ENCODE peak calls at places on chromosomes 7 and 10, in six cellular contexts. F is spleen, U is glutamatergic neuron, N is GM12878, L is IMR-90, C is cardiac muscle cell. H is an unnamed sample.

GRCh38 chr10:33335550-33335799 is 1.0 kb upstream of the NRP1 start:
- DNase-seq in F (no peak), U (no peak), N (no peak), L (no peak), C (peak), H (peak)

GRCh38 chr10:48729941-48730457 is 45.3 kb downstream of the WDFY4 start:
- DNase-seq in F (no peak), U (no peak), N (no peak), L (no peak), C (no peak), H (no peak)

GRCh38 chr10:28822719-28823464 is 145.6 kb downstream of the BAMBI start:
- DNase-seq in F (no peak), U (no peak), N (no peak), L (no peak), C (no peak), H (no peak)

GRCh38 chr7:101911011-101911799 is 93.8 kb downstream of the CUX1 start:
- DNase-seq in F (peak), U (no peak), N (no peak), L (peak), C (peak), H (no peak)

GRCh38 chr7:129664029-129665012 is 52.8 kb downstream of the NRF1 start:
- DNase-seq in F (no peak), U (no peak), N (peak), L (peak), C (peak), H (peak)

GRCh38 chr7:110502893-110503465 is 587.9 kb upstream of the LRRN3 start:
- DNase-seq in F (no peak), U (no peak), N (no peak), L (peak), C (no peak), H (no peak)

GRCh38 chr10:8403711-8404371 is 349.4 kb downstream of the GATA3 start:
- DNase-seq in F (no peak), U (peak), N (no peak), L (no peak), C (no peak), H (no peak)

GRCh38 chr7:129209067-129209926 is 15.5 kb upstream of the AHCYL2 start:
- DNase-seq in F (no peak), U (no peak), N (no peak), L (no peak), C (no peak), H (no peak)

GRCh38 chr10:19332304-19332703 is 283.7 kb downstream of the MALRD1 start:
- DNase-seq in F (no peak), U (no peak), N (no peak), L (peak), C (peak), H (no peak)

GRCh38 chr7:134684165-134684564 is 37.5 kb downstream of the BPGM start:
- DNase-seq in F (no peak), U (no peak), N (no peak), L (peak), C (no peak), H (no peak)

GRCh38 chr7:134685250-134685649 is 38.6 kb downstream of the BPGM start:
- DNase-seq in F (no peak), U (no peak), N (no peak), L (peak), C (no peak), H (no peak)

GRCh38 chr7:134690614-134691504 is 44.2 kb downstream of the BPGM start:
- DNase-seq in F (no peak), U (no peak), N (no peak), L (peak), C (peak), H (no peak)

GRCh38 chr7:134690016-134690415 is 43.4 kb downstream of the BPGM start:
- DNase-seq in F (no peak), U (no peak), N (no peak), L (peak), C (peak), H (peak)

GRCh38 chr7:134686782-134687181 is 40.1 kb downstream of the BPGM start:
- DNase-seq in F (no peak), U (no peak), N (no peak), L (peak), C (peak), H (no peak)
- TF ChIP-seq CTCF in F (peak), U (no peak), N (no peak), L (peak), C (peak), H (no peak)

GRCh38 chr7:158354861-158355260 is 232.8 kb downstream of the PTPRN2 start:
- DNase-seq in F (no peak), U (no peak), N (no peak), L (no peak), C (no peak), H (no peak)

GRCh38 chr7:158355456-158356065 is 232.1 kb downstream of the PTPRN2 start:
- DNase-seq in F (peak), U (peak), N (no peak), L (no peak), C (no peak), H (no peak)

GRCh38 chr7:158351481-158351880 is 236.1 kb downstream of the PTPRN2 start:
- DNase-seq in F (peak), U (no peak), N (no peak), L (no peak), C (no peak), H (no peak)

GRCh38 chr7:158356454-158356853 is 231.2 kb downstream of the PTPRN2 start:
- DNase-seq in F (peak), U (no peak), N (no peak), L (no peak), C (no peak), H (no peak)

GRCh38 chr7:158353606-158354570 is 233.7 kb downstream of the PTPRN2 start:
- DNase-seq in F (peak), U (peak), N (no peak), L (no peak), C (peak), H (no peak)
- TF ChIP-seq CTCF in F (peak), U (peak), N (peak), L (peak), C (peak), H (peak)

GRCh38 chr7:132575336-132575986 is 809 bp downstream of the PLXNA4 start:
- DNase-seq in F (no peak), U (peak), N (no peak), L (peak), C (peak), H (peak)
- TF ChIP-seq CTCF in F (no peak), U (no peak), N (no peak), L (no peak), C (peak), H (no peak)

GRCh38 chr7:107939472-107940145 is 48.6 kb downstream of the DLD start:
- DNase-seq in F (no peak), U (no peak), N (no peak), L (peak), C (peak), H (no peak)
- TF ChIP-seq CTCF in F (no peak), U (no peak), N (no peak), L (no peak), C (no peak), H (no peak)

GRCh38 chr10:120600871-120601644 is 144.0 kb downstream of the PLPP4 start:
- DNase-seq in F (no peak), U (peak), N (no peak), L (no peak), C (no peak), H (no peak)
- TF ChIP-seq CTCF in F (no peak), U (peak), N (peak), L (no peak), C (peak), H (no peak)